ENCODE peak calls at places on chromosomes 3 and 15, in eight cellular contexts. Q is suprapubic skin, C is A549, A is tibial nerve, M is HepG2, V is transverse colon, R is SK-N-SH, T is stomach. N is an unnamed sample.

GRCh38 chr15:59611277-59612260 is at the start of gene GCNT3:
- DNase-seq in Q (no peak), C (peak; percentile 97), A (no peak), M (peak; percentile 90), V (peak; percentile 44), R (no peak), T (no peak), N (no peak)

GRCh38 chr3:36124118-36124796 is 256.0 kb upstream of the STAC start:
- DNase-seq in Q (no peak), C (peak; percentile 39), A (no peak), M (peak; percentile 38), V (no peak), R (peak; percentile 15), T (no peak), N (no peak)

GRCh38 chr3:116020989-116021388 is 397.7 kb downstream of the GAP43 start:
- DNase-seq in Q (no peak), C (no peak), A (no peak), M (peak; percentile 3), V (no peak), R (no peak), T (no peak), N (no peak)

GRCh38 chr3:15796771-15797599 is 794 bp downstream of the ANKRD28 start:
- DNase-seq in Q (no peak), C (peak; percentile 25), A (no peak), M (peak; percentile 52), V (no peak), R (peak; percentile 9), T (no peak), N (peak; percentile 31)

GRCh38 chr15:35867371-35867770 is 321.4 kb upstream of the DPH6 start:
- DNase-seq in Q (no peak), C (no peak), A (no peak), M (no peak), V (no peak), R (no peak), T (no peak), N (no peak)

GRCh38 chr3:30289324-30289723 is 317.1 kb upstream of the TGFBR2 start:
- DNase-seq in Q (no peak), C (no peak), A (no peak), M (peak; percentile 78), V (peak; percentile 13), R (no peak), T (no peak), N (no peak)

GRCh38 chr15:86690566-86690965 is 610.9 kb downstream of the AGBL1 start:
- DNase-seq in Q (no peak), C (no peak), A (no peak), M (no peak), V (no peak), R (no peak), T (no peak), N (no peak)

GRCh38 chr15:65646486-65646885 is 24.7 kb downstream of the SLC24A1 start:
- DNase-seq in Q (no peak), C (no peak), A (no peak), M (no peak), V (no peak), R (no peak), T (no peak), N (no peak)

GRCh38 chr15:49696441-49696840 is 75.6 kb downstream of the DTWD1 start:
- DNase-seq in Q (no peak), C (no peak), A (no peak), M (no peak), V (no peak), R (no peak), T (no peak), N (no peak)

GRCh38 chr15:89828324-89829145 is 13.9 kb upstream of the ANPEP start:
- DNase-seq in Q (no peak), C (no peak), A (peak; percentile 53), M (no peak), V (peak; percentile 42), R (no peak), T (peak; percentile 57), N (peak; percentile 42)

GRCh38 chr15:31256385-31257265 is 70.0 kb upstream of the KLF13 start:
- DNase-seq in Q (no peak), C (no peak), A (no peak), M (no peak), V (peak; percentile 20), R (no peak), T (no peak), N (no peak)

GRCh38 chr3:133831966-133832801 is 26.6 kb downstream of the SRPRB start:
- DNase-seq in Q (no peak), C (no peak), A (no peak), M (no peak), V (no peak), R (no peak), T (no peak), N (no peak)

GRCh38 chr15:58135511-58136174 is 2.5 kb upstream of the AQP9 start:
- DNase-seq in Q (no peak), C (no peak), A (no peak), M (no peak), V (no peak), R (no peak), T (no peak), N (no peak)

GRCh38 chr3:12508316-12508715 is 24.0 kb downstream of the TSEN2 start:
- DNase-seq in Q (no peak), C (peak; percentile 19), A (peak; percentile 15), M (no peak), V (peak; percentile 20), R (no peak), T (no peak), N (peak; percentile 73)

GRCh38 chr3:98577178-98577895 is 16.1 kb downstream of the CPOX start:
- DNase-seq in Q (no peak), C (no peak), A (no peak), M (no peak), V (no peak), R (no peak), T (no peak), N (no peak)

GRCh38 chr3:23934253-23934652 is 10.8 kb upstream of the NR1D2 start:
- DNase-seq in Q (no peak), C (no peak), A (no peak), M (no peak), V (no peak), R (no peak), T (no peak), N (no peak)

GRCh38 chr3:54556630-54557029 is 371.2 kb downstream of the LRTM1 start:
- DNase-seq in Q (no peak), C (no peak), A (no peak), M (no peak), V (no peak), R (no peak), T (no peak), N (no peak)

GRCh38 chr3:129030611-129031010 is 29.5 kb downstream of the EFCC1 start:
- DNase-seq in Q (no peak), C (no peak), A (no peak), M (no peak), V (no peak), R (no peak), T (no peak), N (no peak)

DNA sequence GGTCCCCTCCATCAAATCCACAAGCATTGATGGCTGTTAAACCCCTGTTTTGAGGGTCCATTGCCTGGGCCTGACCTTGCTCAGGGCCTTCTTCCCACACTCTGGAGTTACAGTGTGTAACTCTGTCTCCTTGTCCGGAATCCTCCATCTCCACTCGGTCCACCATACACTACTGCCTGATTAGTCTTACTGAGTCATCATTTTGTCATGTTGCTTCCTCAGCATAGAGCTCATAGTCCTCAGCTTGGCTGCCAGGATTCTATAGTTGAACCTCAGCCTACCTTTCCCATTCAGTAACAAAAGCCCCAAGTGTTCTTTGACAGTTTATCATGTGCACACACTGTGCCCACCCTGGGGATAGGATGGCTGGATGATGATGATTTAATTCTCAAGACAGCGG is 113.0 kb downstream of the PDE8A start:
- DNase-seq in Q (no peak), C (no peak), A (no peak), M (no peak), V (no peak), R (no peak), T (no peak), N (no peak)
- TF ChIP-seq EP300 in Q (no peak), C (no peak), A (no peak), M (no peak), V (no peak), R (no peak), T (no peak), N (no peak)

DNA sequence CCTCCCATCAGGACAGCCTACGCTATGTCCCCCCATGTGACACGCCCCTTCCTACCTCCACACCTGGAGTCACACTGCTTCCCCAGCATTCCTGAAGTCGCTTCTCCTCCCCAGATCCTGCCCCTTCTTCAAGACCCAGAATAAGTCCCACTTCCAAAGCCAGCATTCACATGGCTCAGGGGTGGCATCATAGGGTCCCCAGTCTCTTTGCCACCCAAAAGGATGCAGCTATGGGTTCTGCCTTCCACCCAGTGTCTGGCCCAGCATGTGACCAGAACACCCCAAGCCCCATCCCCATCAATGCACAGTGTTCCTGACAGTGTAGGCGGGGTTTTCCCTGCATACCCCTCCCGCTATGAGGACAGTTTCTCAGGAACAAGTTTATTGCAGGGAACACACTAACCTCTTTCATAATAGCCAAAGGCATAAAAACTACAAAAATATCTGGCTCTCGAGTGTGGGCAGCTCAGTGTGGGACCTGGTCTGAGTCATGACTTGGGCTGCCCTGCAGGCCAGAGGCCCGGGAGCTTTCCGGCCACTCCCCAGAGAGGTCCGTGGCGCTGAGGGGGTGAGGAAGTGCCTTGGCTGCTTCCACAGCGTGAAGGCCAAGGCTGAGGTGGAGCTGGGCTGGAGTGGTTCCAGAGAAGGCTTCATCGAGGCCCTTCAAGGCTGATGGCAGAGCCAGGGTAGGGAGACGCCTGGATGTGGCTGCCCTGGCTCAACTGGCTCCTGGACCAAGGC is 5.8 kb downstream of the ISLR start:
- DNase-seq in Q (peak; percentile 65), C (no peak), A (peak; percentile 63), M (no peak), V (peak; percentile 27), R (peak; percentile 37), T (no peak), N (peak; percentile 93)
- H3K4me1 ChIP-seq in Q (peaks cover 62% of the 10 kb centered on the region), C (peaks cover 57% of the 10 kb centered on the region), A (no peaks in the 10 kb centered on the region), M (no peaks in the 10 kb centered on the region), V (no peaks in the 10 kb centered on the region), R (peaks cover 68% of the 10 kb centered on the region), T (peaks cover 54% of the 10 kb centered on the region), N (peaks cover 39% of the 10 kb centered on the region)

DNA sequence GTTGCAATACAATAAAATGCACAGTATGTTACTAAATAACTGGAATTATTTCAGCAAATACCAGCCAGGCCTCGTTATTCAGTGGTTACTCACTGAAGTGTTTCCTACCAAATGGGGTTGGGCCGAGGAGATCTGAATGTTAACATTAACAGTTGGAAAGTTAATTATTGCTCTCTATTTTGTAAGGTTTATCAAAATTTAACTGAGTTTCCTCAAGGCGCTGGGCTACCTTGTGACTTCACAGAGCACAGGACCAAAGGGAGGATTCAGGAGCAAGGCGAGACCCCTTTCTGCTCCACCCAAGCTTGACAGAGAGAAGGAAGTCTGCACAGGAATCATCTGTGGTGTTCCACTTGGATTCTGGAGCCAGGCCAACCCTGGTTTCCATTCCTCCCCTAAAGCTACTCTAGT is 21.6 kb downstream of the ADAMTS9 start:
- DNase-seq in Q (no peak), C (no peak), A (no peak), M (no peak), V (no peak), R (no peak), T (no peak), N (no peak)
- H3K27ac ChIP-seq in Q (no peak overlapping the region), C (no peak overlapping the region), A (peak overlapping the region; percentile 89), M (no peak overlapping the region), V (peak overlapping the region; percentile 59), R (peak overlapping the region; percentile 24), T (peak overlapping the region; percentile 4), N (no peak overlapping the region)

DNA sequence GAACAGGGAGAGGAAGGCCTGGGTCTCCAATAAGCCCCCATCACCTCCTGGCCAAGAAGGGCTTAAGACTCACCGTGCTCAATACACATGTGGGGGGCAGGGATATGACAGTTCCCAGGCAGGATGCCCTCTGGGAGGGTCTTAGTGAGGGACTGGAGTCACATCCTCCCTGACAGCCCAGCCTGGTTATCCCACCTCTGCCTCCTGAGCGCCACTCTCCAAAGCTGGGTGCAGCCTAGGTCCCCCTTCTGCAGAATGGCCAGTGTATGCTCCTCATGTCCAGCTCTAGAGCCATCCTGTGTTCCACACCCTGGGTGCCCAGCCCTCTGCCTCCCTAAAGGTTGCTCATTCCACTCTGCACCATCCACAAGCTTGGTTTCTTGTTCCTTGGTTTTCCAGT is 1.2 kb upstream of the SHISA5 start:
- DNase-seq in Q (no peak), C (no peak), A (no peak), M (no peak), V (no peak), R (no peak), T (no peak), N (no peak)
- TF ChIP-seq EP300 in Q (no peak), C (no peak), A (no peak), M (no peak), V (no peak), R (no peak), T (no peak), N (no peak)

N was measured in ovary.